ENCODE peak calls at places on chromosomes 11 and 22, in ten cellular contexts. Z, M, K, N, E, U, C, W, J and I are unnamed samples.

GRCh38 chr11:31780078-31780971 is 30.8 kb downstream of the PAX6 start:
- DNase-seq in U (no peak), Z (no peak), W (peak; percentile 48), C (no peak), N (no peak), M (no peak), E (no peak), J (no peak), K (peak; percentile 22), I (no peak)

GRCh38 chr11:58625086-58625485 is 2.6 kb downstream of the CNTF start:
- DNase-seq in M (no peak), N (no peak), U (no peak), J (no peak), Z (no peak), C (no peak), E (no peak), K (no peak), W (no peak), I (no peak)

GRCh38 chr11:126645206-126645605 is 289.7 kb downstream of the ST3GAL4 start:
- DNase-seq in Z (no peak), N (no peak), W (peak; percentile 81), U (no peak), J (no peak), C (no peak), K (no peak), E (no peak), M (no peak), I (no peak)

GRCh38 chr22:24894998-24895397 is 51.5 kb downstream of the LHFPL7 start:
- DNase-seq in J (no peak), W (peak; percentile 65), M (peak; percentile 3), Z (peak; percentile 24), U (peak; percentile 19), K (peak; percentile 55), N (no peak), C (peak; percentile 6), E (peak; percentile 90), I (peak; percentile 14)

GRCh38 chr22:32355760-32356159 is 1.9 kb upstream of the RFPL3 start:
- DNase-seq in M (no peak), K (peak; percentile 71), C (no peak), E (no peak), W (no peak), Z (peak; percentile 5), U (no peak), J (no peak), N (no peak), I (no peak)

GRCh38 chr22:49139492-49140151 is 688.1 kb downstream of the BRD1 start:
- DNase-seq in M (no peak), E (peak; percentile 72), N (no peak), J (no peak), C (no peak), Z (no peak), K (no peak), U (no peak), W (no peak), I (no peak)

GRCh38 chr11:47986219-47986618 is 5.9 kb downstream of the PTPRJ start:
- DNase-seq in K (no peak), Z (no peak), N (no peak), J (no peak), C (no peak), M (no peak), U (no peak), W (no peak), E (no peak), I (no peak)

GRCh38 chr22:31612891-31613285 is 49.1 kb downstream of the PISD start:
- DNase-seq in W (no peak), Z (no peak), E (no peak), U (no peak), M (no peak), N (no peak), K (no peak), J (no peak), C (no peak), I (no peak)

GRCh38 chr11:35529971-35530495 is 4.6 kb upstream of the PAMR1 start:
- DNase-seq in J (no peak), C (no peak), E (no peak), W (peak; percentile 99), U (no peak), N (no peak), Z (peak; percentile 5), K (no peak), M (no peak), I (peak; percentile 97)

GRCh38 chr11:126100681-126101080 is 38.0 kb upstream of the CDON start:
- DNase-seq in U (no peak), C (no peak), E (no peak), Z (no peak), K (peak; percentile 43), J (no peak), W (no peak), M (no peak), N (no peak), I (no peak)

GRCh38 chr22:45802074-45802473 is 130.4 kb downstream of the ATXN10 start:
- DNase-seq in U (no peak), J (no peak), Z (no peak), C (no peak), E (no peak), N (no peak), M (no peak), K (no peak), W (no peak), I (no peak)

GRCh38 chr11:120528749-120529148 is 17.2 kb downstream of the GRIK4 start:
- DNase-seq in N (no peak), E (no peak), K (no peak), W (no peak), C (no peak), M (no peak), Z (no peak), J (no peak), U (no peak), I (no peak)

GRCh38 chr11:3135491-3136440 is 29.3 kb downstream of the OSBPL5 start:
- DNase-seq in J (no peak), M (no peak), K (no peak), U (no peak), E (peak; percentile 79), Z (no peak), N (no peak), C (no peak), W (no peak), I (no peak)

GRCh38 chr11:42013656-42014201 is 554.3 kb upstream of the LRRC4C start:
- DNase-seq in C (no peak), N (no peak), K (no peak), M (peak; percentile 0), W (peak; percentile 57), U (no peak), E (no peak), J (no peak), Z (no peak), I (no peak)

GRCh38 chr11:42237701-42238235 is 778.3 kb upstream of the LRRC4C start:
- DNase-seq in K (peak; percentile 12), J (no peak), W (peak; percentile 92), M (no peak), U (no peak), N (no peak), C (no peak), E (no peak), Z (no peak), I (peak; percentile 6)

GRCh38 chr22:37657590-37658132 is 862 bp upstream of the PDXP start:
- DNase-seq in U (no peak), C (no peak), Z (no peak), N (no peak), K (no peak), E (no peak), W (no peak), J (no peak), M (peak; percentile 60), I (no peak)

GRCh38 chr11:118144869-118145268 is 7.8 kb downstream of the SCN4B start:
- DNase-seq in Z (no peak), W (no peak), U (no peak), N (no peak), K (no peak), M (no peak), E (no peak), C (no peak), J (no peak), I (no peak)

GRCh38 chr11:36300651-36301050 is 4.6 kb downstream of the PRR5L start:
- DNase-seq in C (peak; percentile 67), J (no peak), W (peak; percentile 41), Z (no peak), N (no peak), U (no peak), E (peak; percentile 86), M (no peak), K (no peak), I (no peak)

GRCh38 chr22:40673017-40673416 is 6.3 kb upstream of the MCHR1 start:
- DNase-seq in W (no peak), E (no peak), J (peak; percentile 16), C (no peak), Z (no peak), K (no peak), U (no peak), N (no peak), M (no peak), I (no peak)

GRCh38 chr22:23225724-23226496 is 45.6 kb downstream of the BCR start:
- DNase-seq in E (peak; percentile 92), Z (peak; percentile 72), C (no peak), W (peak; percentile 59), U (no peak), J (no peak), K (peak; percentile 34), M (no peak), N (no peak), I (no peak)

GRCh38 chr11:110148775-110149744 is 55.9 kb downstream of the ZC3H12C start:
- DNase-seq in W (peak; percentile 87), K (no peak), N (no peak), U (no peak), C (no peak), Z (no peak), M (peak; percentile 9), E (no peak), J (no peak), I (peak; percentile 63)

GRCh38 chr11:65785329-65786007 is 1.4 kb upstream of the OVOL1 start:
- DNase-seq in W (no peak), E (no peak), J (no peak), C (no peak), K (no peak), Z (no peak), U (no peak), M (no peak), N (no peak), I (no peak)

GRCh38 chr22:39527481-39527961 is 5.0 kb downstream of the RPS19BP1 start:
- DNase-seq in J (no peak), N (no peak), W (no peak), E (no peak), U (no peak), Z (no peak), K (peak; percentile 43), M (peak; percentile 57), C (no peak), I (no peak)

GRCh38 chr11:14503023-14503422 is 3.4 kb upstream of the COPB1 start:
- DNase-seq in K (no peak), N (no peak), Z (no peak), M (no peak), W (peak; percentile 12), C (no peak), E (no peak), J (no peak), U (no peak), I (no peak)

GRCh38 chr11:3225159-3225758 is 6.6 kb upstream of the MRGPRG start:
- DNase-seq in U (no peak), K (peak; percentile 68), E (peak; percentile 85), J (no peak), Z (no peak), C (no peak), M (no peak), N (no peak), W (no peak), I (no peak)

GRCh38 chr11:68659158-68659921 is 25.0 kb upstream of the GAL start:
- DNase-seq in E (peak; percentile 90), M (no peak), U (peak; percentile 96), K (peak; percentile 69), W (peak; percentile 95), N (peak; percentile 97), C (peak; percentile 16), Z (peak; percentile 21), J (no peak), I (peak; percentile 99)

GRCh38 chr11:125370561-125371389 is 125.3 kb downstream of the FEZ1 start:
- DNase-seq in W (no peak), Z (no peak), K (peak; percentile 71), E (no peak), U (no peak), J (no peak), M (no peak), C (no peak), N (no peak), I (no peak)

GRCh38 chr22:29555065-29555644 is 1.6 kb upstream of the THOC5 start:
- DNase-seq in U (no peak), K (no peak), W (no peak), M (no peak), J (no peak), N (no peak), Z (no peak), C (peak; percentile 63), E (no peak), I (peak; percentile 15)